ENCODE peak calls at places on chromosomes 6 and 20, in nine cellular contexts. C is tibial nerve, V is MCF 10A, Y is IMR-90, P is A549, E is natural killer cell, Q is left lung, S is neural crest cell, W is AG04449. O is an unnamed sample.
A peak's percentile ranks its signal among the peaks of the same experiment; 100 is the strongest.

GRCh38 chr6:108559884-108560462 is 744 bp upstream of the FOXO3 start:
- DNase-seq in Q (no peak), V (peak; percentile 80), P (peak; percentile 67), W (no peak), E (no peak), Y (peak; percentile 74), C (peak; percentile 48), S (peak; percentile 55), O (peak; percentile 19)

GRCh38 chr6:125623085-125623484 is 126.3 kb upstream of the HEY2 start:
- DNase-seq in Q (no peak), Y (no peak), C (no peak), V (no peak), E (no peak), P (no peak), S (no peak), W (no peak), O (no peak)

GRCh38 chr6:47042238-47042843 is at the start of gene ADGRF1:
- DNase-seq in P (no peak), E (no peak), C (no peak), Y (no peak), S (no peak), V (peak; percentile 61), Q (no peak), W (no peak), O (no peak)

GRCh38 chr20:1893721-1894470 is 1.3 kb upstream of the SIRPA start:
- DNase-seq in P (peak; percentile 65), C (peak; percentile 40), Y (no peak), Q (peak; percentile 95), V (no peak), E (no peak), W (no peak), S (no peak), O (no peak)

GRCh38 chr6:68990313-68990712 is 355.2 kb downstream of the ADGRB3 start:
- DNase-seq in C (no peak), Q (no peak), Y (no peak), W (no peak), V (no peak), S (no peak), P (no peak), E (no peak), O (no peak)

GRCh38 chr20:59823456-59823855 is 110.0 kb downstream of the SYCP2 start:
- DNase-seq in V (no peak), C (no peak), S (no peak), Q (no peak), E (no peak), P (no peak), W (no peak), Y (no peak), O (no peak)

GRCh38 chr6:89763550-89763949 is 56.0 kb downstream of the MDN1 start:
- DNase-seq in Q (no peak), E (no peak), W (no peak), V (peak; percentile 24), P (no peak), Y (peak; percentile 68), C (no peak), S (no peak), O (no peak)

GRCh38 chr20:48702388-48703041 is 125.3 kb downstream of the PREX1 start:
- DNase-seq in V (no peak), S (no peak), W (no peak), Y (no peak), Q (no peak), P (no peak), C (no peak), E (no peak), O (no peak)

GRCh38 chr6:63493557-63493956 is 78.7 kb upstream of the LOC128125822 start:
- DNase-seq in Q (no peak), E (no peak), V (no peak), P (peak; percentile 9), S (no peak), Y (no peak), W (no peak), C (no peak), O (no peak)

DNA sequence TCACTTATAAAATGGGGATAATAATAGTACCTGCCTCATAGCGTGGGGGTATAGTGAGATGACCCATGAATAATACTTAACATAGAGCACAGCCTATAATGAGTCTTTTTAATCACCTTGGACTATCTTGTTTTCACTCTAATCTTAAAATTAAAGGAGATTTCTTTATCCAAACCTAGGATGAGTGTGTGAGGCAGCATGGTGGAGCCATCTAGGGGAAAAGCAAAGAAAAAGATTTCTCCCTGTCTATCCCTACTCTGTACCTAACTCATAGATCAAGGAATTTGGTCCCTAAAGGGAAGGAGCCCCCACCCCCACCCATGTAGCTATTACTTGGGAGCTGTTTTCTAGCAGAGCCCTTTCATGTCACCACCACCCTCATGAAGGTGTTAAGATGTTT is 45.2 kb upstream of the PAK5 start:
- DNase-seq in Q (no peak), E (no peak), V (peak; percentile 13), W (no peak), P (no peak), Y (no peak), C (no peak), S (no peak), O (no peak)
- TF ChIP-seq CTCF in Q (no peak), E (no peak), V (no peak), W (no peak), P (peak; percentile 43), Y (no peak), C (no peak), S (peak; percentile 50), O (no peak)

GRCh38 chr6:5328800-5329199 is 67.5 kb downstream of the FARS2 start:
- DNase-seq in W (no peak), Y (no peak), Q (no peak), S (no peak), V (no peak), C (no peak), E (no peak), P (no peak), O (no peak)

GRCh38 chr6:5323979-5324378 is 62.7 kb downstream of the FARS2 start:
- DNase-seq in E (no peak), Q (no peak), P (no peak), C (no peak), W (no peak), V (no peak), S (no peak), Y (no peak), O (no peak)

GRCh38 chr6:5325173-5325572 is 63.9 kb downstream of the FARS2 start:
- DNase-seq in C (no peak), Q (no peak), Y (no peak), P (no peak), S (no peak), V (peak; percentile 33), W (no peak), E (no peak), O (no peak)
- TF ChIP-seq CTCF in C (no peak), Q (no peak), Y (no peak), P (no peak), S (no peak), V (peak; percentile 23), W (no peak), E (no peak), O (no peak)

GRCh38 chr6:168217880-168218537 is 101.6 kb downstream of the DACT2 start:
- DNase-seq in C (no peak), V (no peak), P (no peak), W (no peak), Y (no peak), S (no peak), E (no peak), Q (no peak), O (no peak)

GRCh38 chr6:168221000-168221399 is 98.6 kb downstream of the DACT2 start:
- DNase-seq in S (no peak), E (no peak), Y (no peak), V (no peak), P (no peak), W (no peak), C (no peak), Q (no peak), O (no peak)

GRCh38 chr6:168219167-168219566 is 100.4 kb downstream of the DACT2 start:
- DNase-seq in E (no peak), W (peak; percentile 50), Y (no peak), V (no peak), C (no peak), P (no peak), Q (no peak), S (no peak), O (no peak)

GRCh38 chr6:168221497-168222079 is 98.0 kb downstream of the DACT2 start:
- DNase-seq in C (no peak), E (no peak), W (no peak), Q (no peak), Y (no peak), S (no peak), V (no peak), P (no peak), O (no peak)

GRCh38 chr6:168219804-168220203 is 99.8 kb downstream of the DACT2 start:
- DNase-seq in E (no peak), C (no peak), W (no peak), Q (no peak), P (no peak), S (no peak), V (no peak), Y (no peak), O (no peak)
- TF ChIP-seq CTCF in E (no peak), C (no peak), W (no peak), Q (no peak), P (no peak), S (no peak), V (no peak), Y (no peak), O (no peak)

DNA sequence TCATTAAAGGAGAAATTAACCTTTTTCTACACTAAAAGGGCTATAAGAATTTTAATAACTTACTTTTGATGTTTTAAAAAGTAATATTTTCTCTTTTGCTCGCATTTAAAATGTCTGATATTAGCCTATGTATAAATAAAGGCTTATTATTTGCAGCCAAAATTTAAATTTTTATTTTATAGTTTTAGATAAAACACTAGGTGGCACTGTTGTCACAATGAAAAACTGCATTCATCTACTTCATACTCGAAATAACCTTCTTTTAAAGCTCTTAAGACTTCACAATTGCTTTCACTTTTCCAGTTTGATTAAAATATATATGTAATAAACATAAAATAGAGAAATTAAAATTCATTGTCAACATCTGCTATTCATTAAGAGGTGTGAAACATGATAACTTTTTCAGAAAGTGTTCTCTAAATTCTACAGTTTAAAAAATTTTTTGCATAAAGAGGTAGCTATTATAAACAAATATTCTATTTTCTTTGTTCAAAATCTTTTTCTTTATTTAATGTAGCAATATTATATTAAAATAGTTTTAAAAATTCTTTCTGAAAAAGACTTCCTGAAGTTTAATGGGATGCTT is 78.8 kb upstream of the DEFB112 start:
- DNase-seq in Y (peak; percentile 24), P (peak; percentile 1), E (no peak), C (no peak), W (no peak), V (peak; percentile 23), Q (no peak), S (no peak), O (no peak)
- TF ChIP-seq CTCF in Y (peak; percentile 54), P (peak; percentile 51), E (no peak), C (peak; percentile 36), W (no peak), V (peak; percentile 20), Q (peak; percentile 29), S (peak; percentile 82), O (peak; percentile 49)

GRCh38 chr20:24600012-24600411 is 130.6 kb downstream of the SYNDIG1 start:
- DNase-seq in E (no peak), Y (no peak), S (no peak), Q (no peak), C (no peak), W (no peak), P (no peak), V (no peak), O (no peak)
- TF ChIP-seq CTCF in E (no peak), Y (no peak), S (no peak), Q (no peak), C (no peak), W (no peak), P (no peak), V (no peak), O (no peak)